ENCODE peak calls at places on chromosomes 16 and 17, in six cellular contexts. Q, D, W, A, H and T are unnamed samples.

GRCh38 chr17:3788200-3788599 is 12.8 kb downstream of the ITGAE start:
- DNase-seq in D (no peak), W (no peak), A (no peak), Q (no peak), H (no peak), T (no peak)

GRCh38 chr17:36989173-36989572 is 40.4 kb downstream of the AATF start:
- DNase-seq in Q (no peak), A (no peak), W (no peak), H (no peak), D (no peak), T (no peak)

GRCh38 chr17:73305845-73306836 is 5.7 kb downstream of the CDC42EP4 start:
- DNase-seq in H (no peak), Q (no peak), A (no peak), W (no peak), D (no peak), T (no peak)

GRCh38 chr17:64091116-64091515 is 38.8 kb downstream of the ERN1 start:
- DNase-seq in W (no peak), H (no peak), A (no peak), D (peak), Q (peak), T (no peak)

GRCh38 chr17:74330446-74330845 is 4.4 kb downstream of the KIF19 start:
- DNase-seq in A (no peak), W (no peak), Q (no peak), H (no peak), D (no peak), T (no peak)

GRCh38 chr16:15607700-15608396 is 35.1 kb downstream of the MARF1 start:
- DNase-seq in H (peak), Q (peak), D (peak), A (peak), W (no peak), T (no peak)

GRCh38 chr17:77235370-77236080 is 94.8 kb downstream of the SEC14L1 start:
- DNase-seq in H (peak), Q (no peak), W (no peak), A (peak), D (peak), T (peak)

GRCh38 chr16:4077083-4077714 is 39.0 kb downstream of the ADCY9 start:
- DNase-seq in H (no peak), Q (no peak), D (no peak), A (no peak), W (no peak), T (no peak)

GRCh38 chr16:15398618-15399316 is 3.2 kb downstream of the MPV17L start:
- DNase-seq in W (no peak), Q (no peak), D (no peak), H (no peak), A (no peak), T (no peak)

GRCh38 chr16:66360624-66361324 is 5.7 kb upstream of the CDH5 start:
- DNase-seq in D (no peak), H (no peak), A (no peak), Q (no peak), W (no peak), T (no peak)

GRCh38 chr17:5437721-5438317 is 1.1 kb downstream of the C1QBP start:
- DNase-seq in W (no peak), A (peak), D (peak), H (peak), Q (peak), T (no peak)

GRCh38 chr16:48614759-48615158 is 4.8 kb upstream of the N4BP1 start:
- DNase-seq in D (no peak), W (peak), H (no peak), A (no peak), Q (no peak), T (no peak)

GRCh38 chr16:82439678-82440293 is 187.0 kb upstream of the CDH13 start:
- DNase-seq in Q (no peak), D (peak), W (no peak), H (no peak), A (no peak), T (no peak)

GRCh38 chr16:19114359-19115147 is 789 bp downstream of the ITPRIPL2 start:
- DNase-seq in W (peak), D (peak), H (peak), Q (peak), A (peak), T (no peak)

GRCh38 chr16:50588276-50588675 is 40.1 kb downstream of the NKD1 start:
- DNase-seq in A (no peak), W (no peak), Q (no peak), H (no peak), D (no peak), T (no peak)

GRCh38 chr16:85620403-85620802 is 7.3 kb downstream of the GSE1 start:
- DNase-seq in Q (no peak), D (no peak), A (no peak), H (no peak), W (peak), T (no peak)

GRCh38 chr16:27169511-27170071 is 33.7 kb upstream of the KDM8 start:
- DNase-seq in Q (peak), A (peak), D (peak), H (peak), W (peak), T (no peak)

DNA sequence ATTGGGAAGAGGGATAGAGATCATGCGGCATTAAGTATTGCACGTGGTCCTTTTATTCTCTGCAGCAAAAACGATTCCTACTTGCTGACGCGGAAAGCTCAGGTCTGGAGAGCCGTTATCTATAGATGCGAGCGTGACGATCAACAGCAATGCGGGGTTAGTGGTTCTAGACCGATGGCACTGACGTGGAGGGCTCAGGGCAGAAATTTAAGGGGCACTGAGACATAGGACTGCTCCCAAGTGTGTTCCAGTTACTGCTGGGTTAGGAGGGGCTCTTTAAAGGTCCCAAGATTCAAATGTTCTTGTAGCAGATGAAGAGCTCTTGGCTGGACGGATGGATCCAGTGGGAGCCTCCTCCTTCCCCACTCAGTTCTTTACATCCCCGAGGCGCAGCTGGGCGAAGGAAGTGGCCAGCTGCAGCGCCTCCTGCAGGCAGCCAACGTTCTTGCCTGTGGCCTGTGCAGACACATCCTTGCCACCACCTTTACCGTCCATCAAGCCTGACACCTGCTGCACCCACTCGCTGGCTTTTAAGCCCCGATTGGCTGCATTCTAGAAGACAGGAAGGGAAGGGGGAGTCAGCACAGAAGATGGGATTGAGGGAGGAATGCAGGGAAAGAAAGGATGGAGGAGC is 732 bp upstream of the EXOSC6 start:
- DNase-seq in H (no peak), W (no peak), D (peak), A (peak), Q (no peak), T (no peak)
- TF ChIP-seq CTCF in H (no peak), W (no peak), D (peak), A (peak), Q (peak), T (peak)

GRCh38 chr16:88923450-88923849 is 53.6 kb downstream of the CBFA2T3 start:
- DNase-seq in H (no peak), D (no peak), Q (no peak), W (no peak), A (no peak), T (no peak)

GRCh38 chr16:88922114-88922825 is 54.7 kb downstream of the CBFA2T3 start:
- DNase-seq in Q (peak), A (peak), H (peak), D (peak), W (peak), T (peak)

GRCh38 chr16:88923926-88924833 is 52.8 kb downstream of the CBFA2T3 start:
- DNase-seq in H (no peak), A (no peak), D (no peak), Q (no peak), W (no peak), T (no peak)

GRCh38 chr16:88921603-88921995 is 55.1 kb upstream of the PABPN1L start:
- DNase-seq in H (no peak), Q (no peak), A (no peak), W (no peak), D (no peak), T (no peak)

GRCh38 chr16:88922826-88923410 is 54.1 kb downstream of the CBFA2T3 start:
- DNase-seq in D (no peak), A (no peak), H (no peak), W (no peak), Q (no peak), T (no peak)
- H3K4me3 ChIP-seq in D (no peak), A (no peak), H (no peak), W (no peak), Q (no peak), T (no peak)

DNA sequence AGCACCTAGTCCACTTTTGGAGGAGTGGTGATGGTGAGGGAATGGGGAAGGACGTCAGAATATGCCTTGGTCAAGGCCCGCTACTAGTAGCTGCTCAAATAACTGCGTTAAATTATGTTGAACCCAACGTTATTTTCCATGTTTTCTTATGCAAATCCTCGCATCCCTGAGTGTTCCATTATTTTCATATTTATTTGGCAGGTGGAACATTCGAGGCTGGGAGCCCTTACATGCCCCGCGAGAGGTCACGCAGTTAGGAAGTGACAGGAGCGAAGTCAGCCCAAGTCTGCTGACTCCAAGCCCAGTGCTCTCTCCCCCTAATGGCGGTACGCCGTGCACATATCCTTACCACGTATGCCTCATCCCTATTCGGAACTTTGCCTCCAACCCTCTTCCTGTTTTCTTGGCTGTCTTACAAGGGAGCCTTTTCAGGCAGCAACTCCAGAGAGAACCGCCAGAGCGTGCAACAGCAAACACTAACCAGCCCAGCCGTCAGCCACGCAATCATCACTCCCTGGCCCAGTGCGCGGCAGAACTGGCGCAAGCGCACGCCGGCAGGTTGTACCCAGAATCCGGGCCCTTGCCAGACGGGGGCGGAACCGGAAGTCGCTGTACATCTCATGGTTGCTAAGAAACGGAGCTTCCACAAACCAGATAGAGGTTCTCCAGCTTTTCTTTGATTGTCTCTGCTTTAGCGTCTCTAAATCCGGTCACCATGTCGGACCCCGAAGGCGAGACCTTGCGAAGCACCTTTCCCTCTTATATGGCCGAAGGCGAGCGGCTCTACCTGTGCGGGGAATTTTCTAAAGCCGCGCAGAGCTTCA is at the start of gene ODAD4:
- DNase-seq in H (peak), Q (peak), D (peak), W (peak), A (peak), T (peak)
- TF ChIP-seq CTCF in H (peak), Q (peak), D (peak), W (no peak), A (peak), T (peak)

GRCh38 chr16:2967211-2967631 is 1.9 kb upstream of the PAQR4 start:
- DNase-seq in A (no peak), D (no peak), Q (no peak), H (no peak), W (no peak), T (no peak)

GRCh38 chr16:2969545-2970521 is 685 bp downstream of the PAQR4 start:
- DNase-seq in W (peak), A (peak), D (peak), Q (peak), H (peak), T (no peak)

GRCh38 chr16:2967721-2968161 is 1.4 kb upstream of the PAQR4 start:
- DNase-seq in A (no peak), W (no peak), D (no peak), H (no peak), Q (no peak), T (no peak)

GRCh38 chr16:2968738-2969544 is at the start of gene PAQR4:
- DNase-seq in W (peak), D (peak), A (peak), H (peak), Q (peak), T (peak)

GRCh38 chr16:2968368-2968737 is 795 bp upstream of the PAQR4 start:
- DNase-seq in W (no peak), A (no peak), H (no peak), Q (no peak), D (no peak), T (no peak)
- H3K4me3 ChIP-seq in W (peak), A (peak), H (no peak), Q (no peak), D (no peak), T (peak)